ENCODE peak calls at places on chromosomes 16 and 17, in seven cellular contexts. R is H1, C is stomach, G is prostate gland, F is GM12878, J is vagina, O is HCT116. E is an unnamed sample.

GRCh38 chr17:64635647-64636305 is 26.3 kb downstream of the SMURF2 start:
- DNase-seq in J (no peak), O (no peak), C (no peak), G (no peak), F (peak), R (no peak), E (no peak)

GRCh38 chr16:56632160-56632847 is at the start of gene MT1M:
- DNase-seq in J (no peak), C (peak), R (peak), O (no peak), G (peak), F (no peak), E (no peak)

GRCh38 chr17:22695228-22695619 is 1002.9 kb downstream of the KCNJ18 start:
- DNase-seq in F (no peak), C (no peak), R (no peak), G (no peak), J (no peak), O (no peak), E (no peak)

GRCh38 chr16:27323781-27324561 is 10.2 kb downstream of the IL4R start:
- DNase-seq in C (no peak), J (no peak), O (no peak), F (no peak), R (no peak), G (no peak), E (no peak)

GRCh38 chr16:88296437-88297177 is 86.2 kb upstream of the ZNF469 start:
- DNase-seq in G (no peak), C (no peak), O (no peak), R (no peak), F (no peak), J (no peak), E (no peak)

GRCh38 chr16:73092236-73092781 is 44.4 kb upstream of the ZFHX3 start:
- DNase-seq in J (no peak), O (no peak), R (no peak), F (no peak), G (no peak), C (no peak), E (no peak)

GRCh38 chr17:59757881-59758385 is 50.5 kb downstream of the VMP1 start:
- DNase-seq in J (no peak), G (no peak), R (no peak), O (no peak), F (no peak), C (no peak), E (no peak)

GRCh38 chr16:13110124-13110796 is 208.9 kb downstream of the SHISA9 start:
- DNase-seq in R (no peak), F (no peak), J (no peak), G (no peak), O (no peak), C (no peak), E (no peak)

GRCh38 chr16:73011926-73012325 is 36.0 kb downstream of the ZFHX3 start:
- DNase-seq in F (no peak), O (no peak), R (no peak), J (no peak), G (no peak), C (no peak), E (no peak)

GRCh38 chr16:9874233-9874632 is 308.0 kb downstream of the GRIN2A start:
- DNase-seq in J (no peak), F (no peak), G (no peak), C (no peak), O (no peak), R (no peak), E (no peak)

GRCh38 chr16:50120732-50121131 is 32.4 kb upstream of the TENT4B start:
- DNase-seq in F (no peak), C (no peak), R (no peak), O (no peak), J (no peak), G (no peak), E (no peak)

GRCh38 chr17:73933871-73934270 is 269.6 kb upstream of the RPL38 start:
- DNase-seq in O (no peak), R (no peak), C (no peak), F (no peak), J (peak), G (no peak), E (no peak)

GRCh38 chr16:47571049-47571448 is 109.9 kb downstream of the PHKB start:
- DNase-seq in R (no peak), O (no peak), F (no peak), G (no peak), C (no peak), J (no peak), E (no peak)

GRCh38 chr17:76681222-76682137 is 29.3 kb downstream of the MXRA7 start:
- DNase-seq in C (peak), G (peak), F (no peak), O (peak), J (no peak), R (peak), E (peak)

GRCh38 chr16:86052926-86053325 is 154.0 kb downstream of the IRF8 start:
- DNase-seq in O (no peak), G (no peak), F (no peak), R (no peak), C (no peak), J (no peak), E (no peak)

GRCh38 chr16:47858333-47859067 is 297.3 kb downstream of the ABCC12 start:
- DNase-seq in O (no peak), C (no peak), G (no peak), J (no peak), F (no peak), R (no peak), E (no peak)

GRCh38 chr16:66695474-66695934 is 1.0 kb downstream of the CMTM4 start:
- DNase-seq in C (no peak), F (no peak), J (no peak), G (peak), R (no peak), O (no peak), E (no peak)

GRCh38 chr17:6940186-6940649 is 55.6 kb upstream of the ALOX12 start:
- DNase-seq in F (no peak), R (no peak), G (no peak), C (no peak), J (no peak), O (no peak), E (no peak)

GRCh38 chr17:6938637-6939036 is 57.2 kb upstream of the ALOX12 start:
- DNase-seq in R (no peak), G (no peak), C (no peak), O (no peak), F (peak), J (no peak), E (no peak)

GRCh38 chr17:6941989-6942388 is 53.9 kb upstream of the ALOX12 start:
- DNase-seq in O (no peak), G (no peak), R (no peak), J (no peak), F (no peak), C (no peak), E (no peak)

GRCh38 chr17:6930754-6931153 is 65.1 kb upstream of the ALOX12 start:
- DNase-seq in F (no peak), J (no peak), C (no peak), R (no peak), O (no peak), G (no peak), E (no peak)

GRCh38 chr17:6936370-6937028 is 59.4 kb upstream of the ALOX12 start:
- DNase-seq in C (no peak), J (no peak), G (no peak), R (no peak), O (no peak), F (no peak), E (no peak)
- TF ChIP-seq POLR2AphosphoS5 in C (no peak), J (no peak), G (peak), R (no peak), O (no peak), F (no peak), E (no peak)

GRCh38 chr16:23999663-24000062 is 163.9 kb downstream of the PRKCB start:
- DNase-seq in R (no peak), G (no peak), J (no peak), F (peak), C (no peak), O (no peak), E (no peak)
- TF ChIP-seq POLR2AphosphoS5 in R (no peak), G (no peak), J (no peak), F (no peak), C (no peak), O (no peak), E (no peak)

DNA sequence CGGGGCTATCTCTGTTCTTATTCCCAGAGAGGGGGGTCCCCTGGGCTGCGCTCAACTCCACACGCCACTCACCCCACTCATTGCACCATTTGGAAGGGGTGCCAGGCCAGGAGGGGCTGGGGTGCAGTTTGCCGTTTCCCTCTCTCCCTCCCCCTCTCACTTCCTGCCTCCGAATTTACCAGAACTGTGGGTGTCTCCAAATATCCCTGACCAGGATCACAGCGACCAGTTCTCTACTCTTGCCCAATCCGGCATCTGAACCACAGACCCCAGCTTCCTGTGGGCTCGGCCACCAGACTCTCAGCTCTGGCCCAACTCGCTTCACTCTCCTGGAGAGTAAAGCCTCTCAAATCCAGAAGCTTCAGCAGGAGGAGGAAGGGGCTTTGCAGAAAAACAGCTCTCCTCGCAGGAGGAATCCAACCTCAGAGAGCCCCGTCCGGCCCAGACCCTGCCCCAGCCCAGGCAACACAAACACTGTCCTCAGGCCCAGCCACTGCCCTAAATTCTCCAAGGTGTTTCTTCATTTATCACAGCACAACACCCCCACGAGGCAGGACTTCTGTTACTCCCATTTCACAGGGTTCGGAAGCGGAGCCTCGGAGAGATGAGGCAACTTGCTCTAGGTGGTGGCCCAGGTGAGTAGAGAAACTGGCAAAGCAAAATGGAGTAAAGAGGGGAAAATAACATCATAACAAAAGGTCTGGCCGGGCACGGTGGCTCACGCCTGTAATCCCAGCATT is 423 bp upstream of the ASGR2 start:
- DNase-seq in J (no peak), R (no peak), F (no peak), G (no peak), C (no peak), O (no peak), E (no peak)
- TF ChIP-seq POLR2AphosphoS5 in J (no peak), R (no peak), F (no peak), G (no peak), C (no peak), O (no peak), E (no peak)

DNA sequence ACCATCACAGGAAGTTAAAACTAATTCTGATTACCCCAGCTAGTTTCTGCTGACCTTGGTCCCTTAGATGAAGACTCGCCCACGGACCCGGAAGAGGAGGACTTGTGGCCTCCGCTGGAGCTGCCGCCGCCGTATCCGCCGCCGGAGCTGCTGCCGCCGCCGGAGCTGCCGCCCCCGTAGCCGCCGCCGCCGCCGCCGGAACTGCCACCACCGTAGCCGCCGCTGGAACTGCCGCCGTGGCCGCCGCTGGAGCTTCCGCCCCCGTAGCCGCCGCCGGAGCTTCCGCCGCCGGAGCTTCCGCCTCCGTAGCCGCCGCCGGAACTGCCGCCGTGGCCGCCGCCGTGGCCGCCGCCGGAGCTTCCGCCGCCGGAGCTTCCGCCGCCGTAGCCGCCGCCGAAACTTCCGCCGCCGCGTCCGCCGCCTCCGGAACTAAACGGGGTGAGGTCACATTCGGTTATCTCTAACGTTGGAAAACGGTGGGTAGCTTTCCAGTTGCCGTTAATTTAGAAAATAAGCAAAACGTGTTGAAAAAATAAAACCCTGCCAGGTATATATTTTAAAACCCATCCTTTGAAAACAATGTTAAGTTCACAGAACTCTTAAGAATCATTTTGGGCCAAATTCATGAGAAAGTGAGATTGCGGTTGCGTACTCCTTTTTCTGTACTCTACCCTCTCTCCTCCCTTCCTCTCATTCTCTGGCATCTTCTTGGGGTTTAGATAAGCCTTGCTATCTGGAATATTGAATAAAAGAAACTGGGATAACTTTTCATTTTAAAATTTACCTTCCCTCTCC is 3.5 kb downstream of the KRT10 start:
- DNase-seq in G (peak), R (peak), C (peak), O (peak), F (no peak), J (no peak), E (no peak)
- TF ChIP-seq POLR2AphosphoS5 in G (peak), R (no peak), C (peak), O (peak), F (peak), J (peak), E (peak)

GRCh38 chr17:82292251-82293154 is 19.0 kb upstream of the CSNK1D start:
- DNase-seq in C (peak), F (peak), R (peak), J (peak), O (peak), G (peak), E (peak)

GRCh38 chr17:82288602-82288927 is 15.1 kb upstream of the CSNK1D start:
- DNase-seq in F (no peak), J (no peak), O (no peak), R (no peak), C (no peak), G (no peak), E (no peak)

GRCh38 chr17:82291582-82292250 is 18.2 kb upstream of the CSNK1D start:
- DNase-seq in O (no peak), R (no peak), G (no peak), F (no peak), C (no peak), J (no peak), E (no peak)

GRCh38 chr17:82287849-82288601 is 14.5 kb upstream of the CSNK1D start:
- DNase-seq in R (no peak), G (peak), F (no peak), J (no peak), C (peak), O (peak), E (peak)

GRCh38 chr17:82289822-82290541 is 16.5 kb upstream of the CSNK1D start:
- DNase-seq in C (no peak), J (no peak), F (no peak), R (no peak), O (no peak), G (no peak), E (no peak)
- TF ChIP-seq POLR2AphosphoS5 in C (no peak), J (no peak), F (no peak), R (no peak), O (no peak), G (no peak), E (peak)

DNA sequence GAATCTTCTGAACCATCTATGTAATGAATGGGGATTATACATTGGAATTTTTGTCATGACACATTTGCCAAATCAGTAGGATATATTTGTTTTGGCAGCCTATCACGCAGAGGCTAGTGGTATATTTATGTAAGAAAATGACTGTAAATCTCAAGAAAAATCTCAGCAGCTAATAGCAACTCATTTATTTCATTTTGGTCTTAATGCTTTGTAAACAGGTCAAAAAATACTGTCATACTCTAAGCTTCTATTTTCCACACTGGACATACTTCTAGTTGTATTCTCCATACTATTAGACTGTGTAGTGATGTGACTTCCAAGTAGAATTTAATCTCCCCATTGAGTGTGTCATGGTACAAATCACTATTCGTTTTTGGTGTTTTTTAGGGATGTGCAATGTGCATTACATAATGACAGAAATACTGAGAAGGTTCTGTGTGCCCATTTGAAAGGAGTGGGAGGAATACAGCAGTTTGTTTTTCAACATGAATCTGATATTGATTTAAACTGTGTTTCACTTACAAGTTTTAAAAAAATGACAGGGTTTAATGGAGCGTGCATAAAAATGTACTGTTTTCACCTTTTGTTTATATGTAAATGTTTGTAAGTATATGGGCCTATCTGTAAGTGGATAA is 29.1 kb downstream of the CLUH start:
- DNase-seq in R (no peak), G (no peak), O (no peak), J (no peak), F (no peak), C (no peak), E (no peak)
- TF ChIP-seq POLR2AphosphoS5 in R (no peak), G (no peak), O (no peak), J (no peak), F (no peak), C (no peak), E (no peak)

GRCh38 chr16:4415538-4416199 is 727 bp downstream of the CORO7 start:
- DNase-seq in G (peak), O (no peak), C (peak), F (no peak), J (no peak), R (peak), E (no peak)
- TF ChIP-seq POLR2AphosphoS5 in G (no peak), O (no peak), C (peak), F (peak), J (no peak), R (no peak), E (no peak)

DNA sequence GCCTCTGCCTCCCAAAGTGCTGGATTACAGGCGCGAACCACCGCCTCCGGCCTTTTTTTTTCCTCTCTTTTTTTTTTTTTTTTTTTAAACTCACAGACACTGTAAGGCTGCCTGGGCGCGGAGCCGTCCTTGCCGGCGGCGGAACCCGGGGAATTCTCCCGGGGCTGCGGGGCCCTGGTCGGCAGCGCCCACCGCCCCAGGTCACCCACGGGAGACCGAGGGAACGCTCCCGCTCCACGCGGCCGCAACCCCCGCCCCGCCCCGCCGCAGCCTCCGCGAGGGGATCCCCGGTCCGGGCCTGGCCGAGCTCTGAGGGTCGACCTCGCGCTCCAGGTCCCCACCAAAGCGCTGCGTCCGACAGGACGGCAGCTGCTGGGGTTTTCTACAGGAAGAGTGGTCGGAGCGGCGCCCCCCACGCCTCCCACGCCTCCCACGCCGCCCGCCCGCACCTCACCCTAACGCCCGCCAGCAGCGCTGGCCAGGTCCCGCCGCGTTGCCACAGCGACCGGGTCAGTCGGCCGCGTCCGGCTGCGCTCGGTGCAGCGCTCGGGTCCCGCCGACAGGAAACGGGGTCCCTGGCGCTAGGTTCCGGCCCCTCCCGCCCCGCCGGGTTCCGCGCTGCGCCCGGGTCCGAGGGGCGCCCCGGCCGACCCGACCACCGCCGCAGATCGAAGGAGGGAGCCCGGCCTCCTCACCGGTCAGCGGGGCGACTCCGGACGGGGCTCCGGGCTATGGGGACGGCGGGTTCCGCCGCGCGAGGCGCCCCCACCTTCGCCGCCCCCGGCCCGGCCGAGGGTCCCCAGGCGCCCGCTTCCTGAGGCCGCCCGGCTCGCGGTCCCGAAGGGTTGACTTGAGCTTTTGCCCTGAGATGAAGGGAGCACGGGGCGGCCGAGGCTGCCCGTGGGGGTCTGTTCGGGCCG is at the start of gene CCDC57:
- DNase-seq in G (peak), F (no peak), O (no peak), C (peak), J (no peak), R (peak), E (no peak)
- TF ChIP-seq POLR2AphosphoS5 in G (peak), F (no peak), O (peak), C (peak), J (peak), R (no peak), E (peak)

GRCh38 chr16:4025428-4025827 is 90.8 kb downstream of the ADCY9 start:
- DNase-seq in G (no peak), O (no peak), C (no peak), F (no peak), J (no peak), R (no peak), E (no peak)
- TF ChIP-seq POLR2AphosphoS5 in G (no peak), O (no peak), C (no peak), F (no peak), J (no peak), R (no peak), E (no peak)

E was measured in Panc1.